ENCODE peak calls at places on chromosomes 7 and 10, in seven cellular contexts. M, G, S, Y, T, L and F are unnamed samples.

GRCh38 chr7:36794689-36795088 is 70.4 kb upstream of the AOAH start:
- DNase-seq in M (no peak), G (no peak), S (no peak), Y (no peak), T (no peak), L (peak; percentile 19), F (no peak)

GRCh38 chr7:41134242-41134872 is 568.5 kb downstream of the INHBA start:
- DNase-seq in M (peak; percentile 32), G (peak; percentile 35), S (no peak), Y (no peak), T (peak; percentile 55), L (no peak), F (peak; percentile 58)

GRCh38 chr10:70461397-70462348 is 16.9 kb upstream of the PALD1 start:
- DNase-seq in M (peak; percentile 63), G (peak; percentile 46), S (peak; percentile 59), Y (peak; percentile 70), T (peak; percentile 50), L (peak; percentile 74), F (peak; percentile 84)

GRCh38 chr7:84484502-84485079 is 290.0 kb upstream of the SEMA3A start:
- DNase-seq in M (no peak), G (peak; percentile 54), S (no peak), Y (no peak), T (peak; percentile 31), L (no peak), F (no peak)

GRCh38 chr7:1460757-1461639 is 1.7 kb upstream of the MICALL2 start:
- DNase-seq in M (peak; percentile 59), G (peak; percentile 73), S (peak; percentile 80), Y (peak; percentile 84), T (peak; percentile 34), L (no peak), F (peak; percentile 85)

GRCh38 chr10:69453759-69454158 is 2.5 kb downstream of the TSPAN15 start:
- DNase-seq in M (no peak), G (no peak), S (peak; percentile 84), Y (peak; percentile 51), T (no peak), L (no peak), F (no peak)

GRCh38 chr7:23107781-23108180 is 2.2 kb downstream of the KLHL7 start:
- DNase-seq in M (no peak), G (no peak), S (no peak), Y (no peak), T (no peak), L (no peak), F (no peak)

GRCh38 chr10:45005284-45005683 is 4.6 kb downstream of the ZNF22 start:
- DNase-seq in M (no peak), G (no peak), S (no peak), Y (no peak), T (no peak), L (no peak), F (no peak)

GRCh38 chr10:118662228-118663035 is 67.0 kb upstream of the PRLHR start:
- DNase-seq in M (no peak), G (no peak), S (no peak), Y (peak; percentile 47), T (no peak), L (no peak), F (no peak)

GRCh38 chr10:82277591-82277990 is 402.6 kb downstream of the NRG3 start:
- DNase-seq in M (peak; percentile 42), G (peak; percentile 6), S (no peak), Y (no peak), T (no peak), L (no peak), F (no peak)

GRCh38 chr7:131327049-131327625 is 539 bp upstream of the MKLN1 start:
- DNase-seq in M (peak; percentile 76), G (peak; percentile 81), S (no peak), Y (peak; percentile 68), T (peak; percentile 79), L (no peak), F (peak; percentile 48)

DNA sequence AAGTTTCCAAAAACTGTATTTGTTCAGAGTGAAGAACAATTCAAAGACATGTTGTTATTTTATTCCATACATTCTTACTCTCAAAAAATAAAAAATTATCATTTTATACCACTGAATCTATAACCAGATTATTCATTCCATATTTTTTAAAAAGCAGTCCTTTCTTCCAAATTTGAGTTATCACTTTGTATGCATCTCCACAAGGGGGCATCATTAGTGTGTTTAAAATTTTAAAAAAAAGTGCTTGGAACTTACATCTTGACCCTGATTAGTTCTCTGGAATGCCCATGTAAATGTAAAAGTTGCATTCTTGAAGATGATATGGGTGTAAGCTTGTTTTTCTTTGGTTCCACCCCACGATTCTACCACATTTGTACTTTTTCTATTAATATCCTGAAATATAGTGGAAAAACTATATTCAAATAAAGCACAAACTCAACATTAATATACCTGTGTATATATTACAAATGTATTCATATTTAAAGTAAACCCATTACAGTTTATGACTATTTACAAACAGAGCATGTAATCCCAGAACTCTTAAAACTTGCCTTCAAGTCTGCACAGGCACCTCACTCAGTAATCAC is 144.9 kb downstream of the ELAPOR2 start:
- DNase-seq in M (peak; percentile 45), G (peak; percentile 27), S (no peak), Y (no peak), T (peak; percentile 7), L (no peak), F (peak; percentile 3)
- TF ChIP-seq CTCF in M (peak; percentile 54), G (peak; percentile 61), S (no peak), Y (no peak), T (peak; percentile 42), L (peak; percentile 58), F (no peak)

GRCh38 chr10:8051109-8051781 is 3.2 kb upstream of the GATA3 start:
- DNase-seq in M (no peak), G (no peak), S (no peak), Y (no peak), T (no peak), L (no peak), F (no peak)

GRCh38 chr10:8052970-8053445 is 1.5 kb upstream of the GATA3 start:
- DNase-seq in M (no peak), G (no peak), S (no peak), Y (no peak), T (no peak), L (no peak), F (no peak)

GRCh38 chr10:8052344-8052969 is 2.0 kb upstream of the GATA3 start:
- DNase-seq in M (no peak), G (no peak), S (no peak), Y (no peak), T (no peak), L (no peak), F (no peak)

GRCh38 chr10:8050561-8051108 is 3.9 kb upstream of the GATA3 start:
- DNase-seq in M (peak; percentile 46), G (no peak), S (peak; percentile 42), Y (peak; percentile 27), T (peak; percentile 18), L (no peak), F (no peak)

DNA sequence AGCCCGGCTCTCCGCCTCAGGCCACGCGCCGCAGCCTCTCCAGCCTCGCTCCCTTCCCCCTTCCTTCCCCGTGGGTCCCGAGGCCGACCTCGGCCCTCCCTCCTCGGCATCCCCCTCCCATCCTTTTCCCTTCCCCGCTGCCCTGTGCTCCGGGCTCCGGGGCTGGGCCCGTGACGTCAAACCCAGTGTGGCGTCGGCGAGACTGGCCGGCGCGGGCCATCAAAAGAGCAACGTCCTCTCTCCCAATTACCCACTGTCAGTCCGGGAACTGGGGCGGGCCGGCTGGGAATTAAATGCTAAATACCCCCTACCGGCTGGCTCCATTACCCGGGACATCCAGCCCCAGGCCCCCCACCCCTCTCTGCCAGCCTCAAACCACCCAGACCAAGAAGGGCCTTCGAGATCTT is 2.6 kb upstream of the GATA3 start:
- DNase-seq in M (no peak), G (no peak), S (no peak), Y (no peak), T (no peak), L (peak; percentile 71), F (no peak)
- TF ChIP-seq CTCF in M (no peak), G (no peak), S (no peak), Y (no peak), T (no peak), L (no peak), F (no peak)

DNA sequence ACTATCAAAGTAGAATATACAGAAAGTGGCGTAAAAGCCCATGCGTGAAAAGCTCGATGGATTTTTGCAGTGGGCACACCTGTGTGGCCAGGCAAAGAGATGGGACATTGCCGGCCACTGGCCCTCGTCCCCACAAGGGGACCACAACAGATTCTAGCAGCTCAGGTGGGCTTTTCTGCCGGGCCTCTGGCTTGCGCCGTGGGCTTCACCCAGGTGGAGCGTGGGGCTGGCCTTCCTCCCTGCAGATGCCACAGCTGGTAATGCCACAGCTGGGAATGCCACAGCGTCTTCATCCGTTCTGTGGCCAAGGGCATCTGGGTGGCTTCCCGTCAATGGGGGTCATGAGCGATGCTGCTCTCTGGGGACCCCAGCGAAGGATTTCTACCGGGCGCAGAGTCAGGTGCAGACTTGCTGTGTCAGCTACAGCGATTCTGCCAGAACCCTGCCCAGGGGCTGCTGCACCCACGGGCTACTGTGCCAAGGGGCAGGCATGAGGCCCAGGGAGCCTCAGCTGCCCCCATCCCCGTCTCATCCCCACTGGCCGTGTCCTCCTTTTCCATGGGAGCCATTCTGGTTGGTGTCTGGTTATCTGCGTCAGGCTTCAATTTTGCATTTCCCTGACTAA is 52.5 kb upstream of the NKX6-2 start:
- DNase-seq in M (no peak), G (no peak), S (no peak), Y (no peak), T (no peak), L (no peak), F (no peak)
- TF ChIP-seq CTCF in M (no peak), G (no peak), S (no peak), Y (no peak), T (no peak), L (no peak), F (no peak)

GRCh38 chr7:90421648-90422047 is 18.4 kb downstream of the CLDN12 start:
- DNase-seq in M (no peak), G (no peak), S (no peak), Y (no peak), T (no peak), L (no peak), F (no peak)
- TF ChIP-seq CTCF in M (no peak), G (no peak), S (no peak), Y (no peak), T (no peak), L (no peak), F (no peak)

DNA sequence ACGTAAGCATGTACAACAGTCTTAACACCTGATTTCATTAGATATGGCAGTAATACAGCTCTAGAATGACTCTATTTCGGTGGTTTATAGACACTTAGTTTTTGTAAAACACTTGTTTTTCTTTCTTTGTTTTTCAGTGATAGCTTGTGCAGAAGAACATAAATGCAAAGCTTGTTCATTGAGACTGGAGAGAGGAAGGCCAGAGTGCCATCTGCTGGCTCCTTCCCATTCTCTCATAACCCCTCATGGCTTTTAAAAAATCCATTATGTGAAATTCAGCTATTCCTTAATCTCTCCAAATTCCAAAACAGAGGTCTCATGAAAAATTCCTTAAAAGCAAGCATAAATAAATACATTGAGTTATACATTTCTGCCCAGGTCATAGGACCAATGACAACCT is 76.3 kb downstream of the CACNB2 start:
- DNase-seq in M (peak; percentile 64), G (peak; percentile 30), S (no peak), Y (peak; percentile 39), T (peak; percentile 62), L (no peak), F (no peak)
- TF ChIP-seq CTCF in M (peak; percentile 55), G (peak; percentile 70), S (no peak), Y (peak; percentile 18), T (peak; percentile 65), L (no peak), F (no peak)

GRCh38 chr10:61897671-61898434 is 3.6 kb upstream of the ARID5B start:
- DNase-seq in M (peak; percentile 54), G (peak; percentile 59), S (peak; percentile 55), Y (peak; percentile 56), T (peak; percentile 38), L (peak; percentile 19), F (no peak)
- TF ChIP-seq CTCF in M (peak; percentile 46), G (peak; percentile 61), S (peak; percentile 33), Y (peak; percentile 21), T (peak; percentile 28), L (no peak), F (peak; percentile 13)